ENCODE peak calls at places on chromosomes 5 and 9, in ten cellular contexts. G is CD4-positive, alpha-beta T cell; M is Caco-2; Y is cardiac fibroblast; W is OCI-LY7; N is endothelial cell; L is K562; E is heart left ventricle; S is neural crest cell; J is PC-3. C is an unnamed sample.

GRCh38 chr9:128911529-128912035 is 9.2 kb upstream of the PHYHD1 start:
- DNase-seq in L (no peak), M (no peak), Y (peak; percentile 49), G (no peak), N (peak; percentile 47), W (no peak), E (peak; percentile 87), J (peak; percentile 81), S (no peak), C (peak; percentile 27)

GRCh38 chr9:109307380-109308240 is 13.2 kb downstream of the EPB41L4B start:
- DNase-seq in S (no peak), L (no peak), N (no peak), G (no peak), W (no peak), E (no peak), J (peak; percentile 78), Y (no peak), M (no peak), C (no peak)

GRCh38 chr9:68685770-68686169 is 19.3 kb upstream of the PIP5K1B start:
- DNase-seq in J (peak; percentile 51), N (peak; percentile 33), W (peak; percentile 85), E (no peak), Y (no peak), L (peak; percentile 68), M (peak; percentile 1), S (no peak), G (no peak), C (peak; percentile 58)

GRCh38 chr9:123129411-123129810 is 95.9 kb downstream of the GPR21 start:
- DNase-seq in J (no peak), G (no peak), S (no peak), L (no peak), W (no peak), M (no peak), Y (no peak), E (no peak), N (no peak), C (no peak)

GRCh38 chr5:152634596-152634995 is 229.5 kb upstream of the NMUR2 start:
- DNase-seq in L (no peak), E (peak; percentile 46), S (peak; percentile 9), N (peak; percentile 61), G (no peak), Y (no peak), J (no peak), M (no peak), W (no peak), C (no peak)

GRCh38 chr5:140672455-140673186 is 755 bp downstream of the DND1 start:
- DNase-seq in W (no peak), J (no peak), N (peak; percentile 40), S (no peak), M (no peak), E (peak; percentile 34), Y (peak; percentile 21), L (peak; percentile 27), G (no peak), C (peak; percentile 36)

GRCh38 chr5:106401561-106401960 is 1269.2 kb downstream of the EFNA5 start:
- DNase-seq in M (no peak), J (peak; percentile 81), Y (no peak), S (no peak), N (no peak), L (no peak), G (no peak), W (no peak), E (no peak), C (no peak)

GRCh38 chr5:128494516-128494915 is 43.5 kb downstream of the FBN2 start:
- DNase-seq in W (no peak), E (no peak), J (peak; percentile 34), L (no peak), Y (no peak), N (peak; percentile 15), S (no peak), M (no peak), G (no peak), C (peak; percentile 19)

GRCh38 chr5:72114629-72115028 is 7.4 kb downstream of the MAP1B start:
- DNase-seq in L (no peak), M (no peak), S (no peak), E (no peak), W (no peak), N (no peak), J (no peak), Y (no peak), G (no peak), C (no peak)

GRCh38 chr5:101047181-101047580 is 144.1 kb upstream of the ST8SIA4 start:
- DNase-seq in G (no peak), L (no peak), N (no peak), J (no peak), M (no peak), W (no peak), Y (no peak), S (no peak), E (no peak), C (no peak)

GRCh38 chr9:95109456-95109855 is 208.1 kb downstream of the FANCC start:
- DNase-seq in J (no peak), M (no peak), L (no peak), G (no peak), Y (no peak), S (no peak), W (no peak), N (no peak), E (no peak), C (no peak)

GRCh38 chr5:157574456-157575095 is 999 bp downstream of the ADAM19 start:
- DNase-seq in N (peak; percentile 20), Y (no peak), W (peak; percentile 57), G (no peak), E (peak; percentile 36), J (no peak), L (no peak), S (no peak), M (no peak), C (no peak)

GRCh38 chr9:69303331-69303730 is 21.7 kb upstream of the ENTREP1 start:
- DNase-seq in G (no peak), J (no peak), N (no peak), Y (no peak), W (no peak), S (no peak), E (no peak), L (no peak), M (no peak), C (no peak)

GRCh38 chr5:55402199-55402598 is 94.4 kb downstream of the MTREX start:
- DNase-seq in S (no peak), E (no peak), W (no peak), M (peak; percentile 22), Y (no peak), G (no peak), L (no peak), J (no peak), N (no peak), C (peak; percentile 21)
- TF ChIP-seq CTCF in S (peak; percentile 46), E (no peak), W (no peak), M (peak; percentile 26), Y (peak; percentile 38), G (no peak), L (no peak), J (peak; percentile 17), N (peak; percentile 24), C (no peak)

DNA sequence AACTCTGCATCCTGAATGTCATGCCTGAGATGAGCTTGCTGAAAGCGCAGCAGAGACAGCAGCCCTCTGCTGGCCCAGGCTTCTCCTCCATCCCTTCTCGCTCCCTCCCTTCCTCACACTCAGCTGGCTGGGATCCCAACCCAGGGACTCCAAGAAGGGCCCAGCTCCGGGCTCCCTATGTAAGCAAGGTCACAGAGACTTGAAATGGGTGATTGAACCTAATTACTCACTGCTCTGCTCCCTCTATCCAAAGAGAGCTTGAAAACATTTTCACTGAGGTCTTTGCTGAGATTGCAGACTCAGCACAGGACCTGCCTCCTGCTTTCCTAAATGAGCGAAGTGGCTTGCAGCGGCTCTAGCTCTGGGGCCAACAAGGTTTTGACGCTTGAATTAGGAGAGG is 42.8 kb downstream of the RAPGEF1 start:
- DNase-seq in W (no peak), L (no peak), Y (peak; percentile 55), M (no peak), N (no peak), J (no peak), G (no peak), E (peak; percentile 55), S (no peak), C (no peak)
- TF ChIP-seq CTCF in W (no peak), L (no peak), Y (peak; percentile 15), M (no peak), N (no peak), J (no peak), G (no peak), E (peak; percentile 42), S (no peak), C (no peak)

DNA sequence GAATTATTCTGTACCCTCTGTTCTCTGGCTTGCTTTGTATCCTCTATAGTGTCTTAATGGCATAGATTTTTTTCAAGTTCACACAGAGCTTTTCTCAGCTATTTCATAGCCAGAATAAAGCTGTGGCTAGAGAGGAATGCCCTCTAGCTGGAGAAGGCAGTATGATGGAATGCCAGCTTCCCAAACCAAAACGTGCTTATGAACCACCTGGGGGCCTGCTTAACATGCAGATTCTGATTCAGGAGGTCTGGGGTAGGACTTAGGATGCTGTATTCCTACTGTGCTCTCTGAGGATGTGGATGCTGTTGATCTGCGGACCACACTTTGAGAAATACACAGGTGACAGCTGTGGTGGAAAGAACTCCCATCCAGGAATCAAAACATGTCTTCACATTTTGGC is 49.9 kb upstream of the DPYSL3 start:
- DNase-seq in S (no peak), W (no peak), N (no peak), L (no peak), M (no peak), E (no peak), Y (no peak), J (no peak), G (no peak), C (no peak)
- TF ChIP-seq CTCF in S (no peak), W (no peak), N (no peak), L (no peak), M (no peak), E (no peak), Y (no peak), J (peak; percentile 19), G (no peak), C (no peak)

GRCh38 chr5:169826618-169827017 is 153.7 kb downstream of the INSYN2B start:
- DNase-seq in J (peak; percentile 33), M (no peak), E (no peak), G (no peak), S (no peak), L (peak; percentile 25), N (no peak), W (no peak), Y (peak; percentile 26), C (no peak)
- TF ChIP-seq CTCF in J (peak; percentile 58), M (no peak), E (no peak), G (no peak), S (no peak), L (peak; percentile 54), N (no peak), W (peak; percentile 49), Y (peak; percentile 39), C (no peak)

C was measured in Calu3.